ENCODE peak calls at places on chromosomes 11 and 22, in seven cellular contexts. L is DND-41, Y is PC-9, Q is fibroblast of lung, X is HCT116, H is PC-3, V is GM23248. M is an unnamed sample.

GRCh38 chr11:111947143-111947542 is 10.0 kb downstream of the DIXDC1 start:
- DNase-seq in L (no peak), Y (no peak), Q (no peak), X (no peak), H (no peak), V (no peak), M (no peak)

GRCh38 chr11:78564037-78564888 is 10.4 kb downstream of the NARS2 start:
- DNase-seq in L (peak), Y (peak), Q (peak), X (peak), H (peak), V (peak), M (peak)

GRCh38 chr22:32407332-32407731 is 4.7 kb downstream of the RTCB start:
- DNase-seq in L (no peak), Y (no peak), Q (no peak), X (no peak), H (no peak), V (no peak), M (no peak)

GRCh38 chr11:45038923-45039322 is 88.2 kb upstream of the TP53I11 start:
- DNase-seq in L (no peak), Y (no peak), Q (no peak), X (no peak), H (no peak), V (no peak), M (no peak)

GRCh38 chr11:69080361-69080973 is 31.7 kb downstream of the TPCN2 start:
- DNase-seq in L (no peak), Y (peak), Q (peak), X (no peak), H (peak), V (peak), M (no peak)

GRCh38 chr11:8533332-8533731 is 60.7 kb downstream of the STK33 start:
- DNase-seq in L (no peak), Y (no peak), Q (no peak), X (no peak), H (no peak), V (no peak), M (no peak)

GRCh38 chr11:66852466-66853241 is 4.2 kb upstream of the LRFN4 start:
- DNase-seq in L (no peak), Y (no peak), Q (no peak), X (no peak), H (no peak), V (no peak), M (no peak)

GRCh38 chr11:63985812-63986155 is 454 bp upstream of the OTUB1 start:
- DNase-seq in L (peak), Y (no peak), Q (no peak), X (no peak), H (no peak), V (peak), M (no peak)

GRCh38 chr11:63745304-63746170 is 23.0 kb downstream of the ZFTA start:
- DNase-seq in L (no peak), Y (no peak), Q (peak), X (no peak), H (peak), V (peak), M (peak)

GRCh38 chr11:69425895-69426544 is 55.4 kb upstream of the LINC01488 start:
- DNase-seq in L (no peak), Y (no peak), Q (no peak), X (no peak), H (no peak), V (no peak), M (no peak)

GRCh38 chr22:30325724-30326703 is 727 bp downstream of the TBC1D10A start:
- DNase-seq in L (peak), Y (no peak), Q (no peak), X (no peak), H (no peak), V (peak), M (peak)

GRCh38 chr11:68044145-68044813 is 5.5 kb downstream of the TCIRG1 start:
- DNase-seq in L (no peak), Y (no peak), Q (no peak), X (no peak), H (no peak), V (no peak), M (no peak)

GRCh38 chr22:22556995-22557925 is 1.8 kb downstream of the PRAME start:
- DNase-seq in L (no peak), Y (no peak), Q (no peak), X (no peak), H (no peak), V (peak), M (no peak)

GRCh38 chr22:37561209-37562048 is 1.1 kb downstream of the CDC42EP1 start:
- DNase-seq in L (peak), Y (peak), Q (peak), X (peak), H (peak), V (peak), M (peak)

GRCh38 chr11:81700061-81700460 is 1033.6 kb downstream of the FAM181B start:
- DNase-seq in L (no peak), Y (no peak), Q (peak), X (no peak), H (no peak), V (peak), M (no peak)

GRCh38 chr11:2575611-2576051 is 124.2 kb downstream of the KCNQ1OT1 start:
- DNase-seq in L (no peak), Y (no peak), Q (no peak), X (no peak), H (no peak), V (no peak), M (no peak)

GRCh38 chr11:108403072-108403471 is 64.3 kb downstream of the C11orf65 start:
- DNase-seq in L (no peak), Y (no peak), Q (no peak), X (no peak), H (no peak), V (no peak), M (no peak)

GRCh38 chr11:14625804-14626203 is 17.8 kb upstream of the PDE3B start:
- DNase-seq in L (no peak), Y (no peak), Q (no peak), X (no peak), H (no peak), V (no peak), M (no peak)

GRCh38 chr11:78656984-78657383 is 82.3 kb upstream of the NARS2 start:
- DNase-seq in L (no peak), Y (no peak), Q (no peak), X (no peak), H (no peak), V (no peak), M (no peak)

GRCh38 chr11:66183581-66184048 is 84.8 kb upstream of the RAB1B start:
- DNase-seq in L (no peak), Y (no peak), Q (no peak), X (no peak), H (peak), V (peak), M (no peak)

GRCh38 chr22:21940521-21940920 is 12.1 kb downstream of the PPM1F start:
- DNase-seq in L (no peak), Y (no peak), Q (no peak), X (no peak), H (peak), V (no peak), M (no peak)

GRCh38 chr11:62123669-62124185 is at the start of gene INCENP:
- DNase-seq in L (peak), Y (peak), Q (peak), X (peak), H (peak), V (peak), M (peak)

GRCh38 chr22:31098633-31099110 is 8.7 kb downstream of the SELENOM start:
- DNase-seq in L (no peak), Y (no peak), Q (no peak), X (no peak), H (no peak), V (peak), M (peak)

GRCh38 chr11:65899356-65900124 is 648 bp downstream of the FOSL1 start:
- DNase-seq in L (peak), Y (peak), Q (peak), X (no peak), H (peak), V (peak), M (peak)

GRCh38 chr22:23984430-23984829 is 4.5 kb downstream of the GSTT2 start:
- DNase-seq in L (peak), Y (peak), Q (peak), X (peak), H (no peak), V (peak), M (no peak)

GRCh38 chr22:23763579-23764331 is 965 bp downstream of the C22orf15 start:
- DNase-seq in L (peak), Y (no peak), Q (no peak), X (no peak), H (no peak), V (no peak), M (no peak)

GRCh38 chr11:26974068-26974790 is 19.7 kb upstream of the FIBIN start:
- DNase-seq in L (no peak), Y (no peak), Q (peak), X (no peak), H (no peak), V (peak), M (no peak)

GRCh38 chr11:29025001-29025400 is 916.8 kb downstream of the METTL15 start:
- DNase-seq in L (no peak), Y (no peak), Q (no peak), X (no peak), H (no peak), V (peak), M (no peak)

GRCh38 chr22:30810105-30810504 is 115.4 kb downstream of the OSBP2 start:
- DNase-seq in L (no peak), Y (no peak), Q (no peak), X (no peak), H (no peak), V (no peak), M (no peak)

GRCh38 chr11:60840711-60841430 is 1.0 kb upstream of the CCDC86 start:
- DNase-seq in L (no peak), Y (no peak), Q (peak), X (no peak), H (peak), V (peak), M (no peak)

GRCh38 chr11:62449451-62449851 is 30.6 kb downstream of the SCGB1A1 start:
- DNase-seq in L (no peak), Y (no peak), Q (no peak), X (no peak), H (peak), V (peak), M (no peak)

GRCh38 chr11:20854214-20854613 is 184.8 kb downstream of the NELL1 start:
- DNase-seq in L (peak), Y (no peak), Q (no peak), X (no peak), H (no peak), V (no peak), M (peak)

GRCh38 chr11:122746050-122746478 is 90.5 kb downstream of the UBASH3B start:
- DNase-seq in L (no peak), Y (no peak), Q (no peak), X (no peak), H (no peak), V (no peak), M (no peak)

GRCh38 chr11:88420165-88420781 is 82.7 kb upstream of the CTSC start:
- DNase-seq in L (no peak), Y (no peak), Q (peak), X (no peak), H (peak), V (peak), M (no peak)

GRCh38 chr22:47369431-47370015 is 607.1 kb downstream of the TBC1D22A start:
- DNase-seq in L (no peak), Y (no peak), Q (no peak), X (no peak), H (no peak), V (no peak), M (no peak)

GRCh38 chr22:21762712-21763581 is 27.4 kb upstream of the YPEL1 start:
- DNase-seq in L (no peak), Y (no peak), Q (no peak), X (no peak), H (no peak), V (no peak), M (no peak)

GRCh38 chr11:18019650-18020049 is 6.8 kb upstream of the SERGEF start:
- DNase-seq in L (no peak), Y (no peak), Q (no peak), X (no peak), H (no peak), V (no peak), M (no peak)

GRCh38 chr11:20501252-20501651 is 98.2 kb upstream of the SLC6A5 start:
- DNase-seq in L (no peak), Y (no peak), Q (no peak), X (no peak), H (no peak), V (no peak), M (no peak)

GRCh38 chr11:100438366-100438765 is 248.7 kb upstream of the ARHGAP42 start:
- DNase-seq in L (no peak), Y (no peak), Q (no peak), X (no peak), H (no peak), V (no peak), M (no peak)

DNA sequence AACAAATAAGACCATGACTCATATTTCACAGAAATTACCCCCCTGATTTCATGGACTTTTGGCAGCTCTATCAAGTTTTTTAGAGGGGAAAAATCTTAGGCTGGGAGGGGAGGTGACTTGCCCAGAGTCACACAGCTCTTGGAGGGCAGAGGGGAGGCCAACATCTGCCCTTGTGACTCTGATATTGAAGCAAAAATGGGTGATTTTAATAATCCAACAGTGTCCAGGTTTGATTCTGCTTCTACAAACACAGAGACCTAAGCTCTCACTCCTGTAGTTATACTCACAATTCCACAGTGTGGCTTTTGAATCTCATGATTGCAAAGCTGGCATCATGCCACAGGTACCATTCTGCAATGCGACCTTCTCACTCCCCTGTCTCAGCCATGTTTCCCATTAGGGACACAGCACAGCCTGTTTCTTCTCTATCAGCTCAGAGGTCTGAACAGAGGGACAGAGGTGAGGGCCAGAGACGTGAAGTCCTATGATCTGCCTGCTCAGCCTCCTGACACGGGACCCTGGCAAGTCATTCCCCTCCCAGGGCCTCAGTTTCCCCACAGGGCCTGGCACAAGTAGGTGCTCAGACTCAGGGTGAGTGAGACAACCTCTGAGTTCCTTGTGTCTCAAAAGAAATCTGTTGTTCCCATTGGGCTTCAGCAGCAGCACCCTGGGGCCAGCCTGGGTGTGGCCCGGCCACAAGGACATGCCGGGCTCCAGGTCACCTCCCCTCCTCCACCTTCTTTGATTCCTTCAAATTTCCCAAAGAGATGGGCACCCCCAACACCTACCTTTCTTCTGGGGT is 778 bp downstream of the APOL2 start:
- DNase-seq in L (peak), Y (peak), Q (peak), X (no peak), H (no peak), V (peak), M (peak)
- H3K4me2 ChIP-seq in L (peak), Y (peak), Q (peak), X (peak), H (peak), V (peak), M (peak)

GRCh38 chr22:19759459-19759993 is 1.1 kb upstream of the TBX1 start:
- DNase-seq in L (no peak), Y (no peak), Q (no peak), X (no peak), H (no peak), V (peak), M (no peak)
- TF ChIP-seq EZH2 in L (no peak), Y (no peak), Q (peak), X (no peak), H (no peak), V (no peak), M (peak)

GRCh38 chr11:35160902-35161585 is 22.1 kb downstream of the CD44 start:
- DNase-seq in L (no peak), Y (no peak), Q (no peak), X (no peak), H (no peak), V (no peak), M (no peak)

GRCh38 chr11:35158371-35159081 is 19.6 kb downstream of the CD44 start:
- DNase-seq in L (no peak), Y (no peak), Q (peak), X (no peak), H (no peak), V (peak), M (peak)

GRCh38 chr11:35162795-35163194 is 23.8 kb downstream of the CD44 start:
- DNase-seq in L (no peak), Y (no peak), Q (peak), X (no peak), H (peak), V (peak), M (no peak)

GRCh38 chr11:35159111-35159510 is 20.1 kb downstream of the CD44 start:
- DNase-seq in L (no peak), Y (no peak), Q (no peak), X (no peak), H (no peak), V (no peak), M (no peak)

DNA sequence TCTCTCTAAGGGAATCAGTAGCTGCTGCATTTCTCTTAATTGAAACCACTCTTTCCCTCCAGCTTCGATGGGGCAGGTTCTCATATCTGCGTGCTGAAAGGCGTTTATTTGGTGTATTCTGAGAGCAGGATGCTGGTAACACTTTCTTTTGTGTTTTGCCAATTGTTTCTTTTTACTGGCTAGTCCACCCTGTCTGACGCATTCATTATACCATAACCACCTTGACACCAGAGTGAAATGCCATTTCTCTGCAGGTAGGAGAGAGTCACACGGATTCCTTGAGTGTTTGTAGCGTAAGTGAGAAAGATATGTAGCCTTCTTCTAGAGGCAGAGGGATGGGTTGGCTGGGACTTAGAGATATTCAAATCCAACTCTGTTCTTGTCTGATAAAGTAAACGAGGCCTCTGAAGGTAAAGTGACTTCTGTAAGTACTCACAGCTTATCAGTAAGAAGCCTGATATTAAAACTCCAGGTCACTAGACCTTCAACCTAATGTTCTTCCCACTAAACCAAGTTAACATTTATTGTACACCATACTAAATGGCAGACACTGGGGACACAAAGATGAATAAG is 21.4 kb downstream of the CD44 start:
- DNase-seq in L (no peak), Y (no peak), Q (no peak), X (no peak), H (no peak), V (no peak), M (no peak)
- H3K4me2 ChIP-seq in L (no peak), Y (peak), Q (no peak), X (peak), H (no peak), V (peak), M (no peak)

GRCh38 chr22:29000641-29001040 is 61.0 kb downstream of the C22orf31 start:
- DNase-seq in L (no peak), Y (no peak), Q (no peak), X (no peak), H (no peak), V (no peak), M (no peak)

GRCh38 chr22:28998681-28999080 is 63.0 kb downstream of the C22orf31 start:
- DNase-seq in L (no peak), Y (no peak), Q (no peak), X (no peak), H (no peak), V (no peak), M (no peak)

GRCh38 chr22:29000225-29000556 is 61.4 kb downstream of the C22orf31 start:
- DNase-seq in L (no peak), Y (no peak), Q (no peak), X (no peak), H (no peak), V (no peak), M (no peak)

GRCh38 chr22:28997342-28997741 is 64.3 kb downstream of the C22orf31 start:
- DNase-seq in L (no peak), Y (no peak), Q (no peak), X (no peak), H (no peak), V (no peak), M (no peak)

DNA sequence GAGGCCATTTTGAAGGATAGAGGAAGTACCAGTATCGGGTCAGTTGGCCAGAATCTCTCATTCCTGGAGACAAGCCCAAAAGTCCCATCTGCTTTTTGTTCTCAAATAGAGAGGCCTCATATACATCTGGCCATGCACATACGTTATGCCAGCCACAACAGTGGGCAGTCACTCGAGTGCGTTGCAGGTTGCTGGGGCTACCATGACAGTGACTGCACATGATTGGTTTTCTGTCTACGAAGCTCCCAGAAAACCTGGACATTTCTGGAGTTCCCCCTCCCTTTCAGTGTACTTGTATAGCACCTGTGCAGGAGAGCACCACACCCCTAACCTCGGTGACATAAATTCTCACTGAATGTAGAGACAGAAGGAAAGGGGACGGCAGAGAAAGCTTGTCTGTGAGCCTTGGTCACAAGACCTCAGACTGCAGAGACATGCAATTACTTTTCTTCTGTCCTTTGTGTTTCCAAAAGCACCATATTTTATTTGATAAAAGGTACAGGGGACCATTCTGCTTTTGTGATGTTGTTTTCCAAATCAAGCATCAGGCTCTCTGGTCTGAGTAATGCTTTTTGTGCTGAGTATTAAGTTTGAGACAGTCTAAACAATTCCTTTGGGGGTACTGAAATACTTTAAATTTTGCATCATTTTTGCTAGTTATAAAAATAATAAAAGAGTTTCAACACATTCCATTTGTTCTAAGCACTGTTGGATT is 62.0 kb downstream of the C22orf31 start:
- DNase-seq in L (no peak), Y (no peak), Q (no peak), X (no peak), H (no peak), V (peak), M (no peak)
- TF ChIP-seq EZH2 in L (no peak), Y (no peak), Q (no peak), X (no peak), H (no peak), V (no peak), M (no peak)